ENCODE peak calls at places on chromosomes 1 and 21, in five cellular contexts. I is CD8-positive, alpha-beta T cell; G is tibial nerve; D is dorsolateral prefrontal cortex; K is brain microvascular endothelial cell. W is an unnamed sample.

GRCh38 chr1:147627435-147628110 is 42.8 kb downstream of the ACP6 start:
- DNase-seq in G (peak; percentile 47), K (peak; percentile 28), I (no peak), D (peak; percentile 57), W (no peak)

GRCh38 chr1:41861509-41862410 is 57.0 kb downstream of the HIVEP3 start:
- DNase-seq in I (no peak), K (no peak), D (no peak), G (no peak), W (no peak)

GRCh38 chr1:84434081-84434755 is 35.9 kb downstream of the DNASE2B start:
- DNase-seq in K (no peak), G (no peak), D (no peak), I (no peak), W (no peak)

GRCh38 chr21:46546799-46547198 is 58.1 kb downstream of the S100B start:
- DNase-seq in D (no peak), K (no peak), I (no peak), G (no peak), W (no peak)

GRCh38 chr1:147771216-147772125 is 11.1 kb upstream of the GJA5 start:
- DNase-seq in G (no peak), K (no peak), I (no peak), D (no peak), W (no peak)

GRCh38 chr1:72283204-72284083 is 1.1 kb upstream of the NEGR1 start:
- DNase-seq in G (peak; percentile 74), D (peak; percentile 88), K (peak; percentile 83), I (no peak), W (peak; percentile 58)

GRCh38 chr1:85707267-85707989 is 805 bp downstream of the ZNHIT6 start:
- DNase-seq in D (no peak), I (no peak), G (no peak), K (no peak), W (no peak)

GRCh38 chr1:61637470-61637869 is 87.5 kb downstream of the TM2D1 start:
- DNase-seq in G (no peak), K (no peak), I (no peak), D (no peak), W (no peak)

GRCh38 chr1:169109561-169110134 is 3.2 kb downstream of the ATP1B1 start:
- DNase-seq in K (peak; percentile 96), I (no peak), D (peak; percentile 47), G (no peak), W (no peak)

GRCh38 chr1:119316870-119317416 is 51.6 kb upstream of the HAO2 start:
- DNase-seq in K (no peak), G (no peak), D (no peak), I (no peak), W (no peak)

GRCh38 chr21:16264314-16264713 is 534.5 kb downstream of the USP25 start:
- DNase-seq in K (no peak), I (no peak), G (no peak), D (no peak), W (no peak)

GRCh38 chr1:211925016-211925415 is 94.5 kb upstream of the LPGAT1 start:
- DNase-seq in D (no peak), G (no peak), I (no peak), K (no peak), W (no peak)

GRCh38 chr1:202279806-202280205 is 61.9 kb downstream of the UBE2T start:
- DNase-seq in I (no peak), G (no peak), K (no peak), D (no peak), W (no peak)

GRCh38 chr1:61097326-61097725 is 15.0 kb downstream of the NFIA start:
- DNase-seq in D (no peak), K (peak; percentile 52), G (no peak), I (no peak), W (no peak)

GRCh38 chr1:1171551-1172340 is 1.9 kb upstream of the TTLL10 start:
- DNase-seq in I (no peak), G (no peak), D (no peak), K (no peak), W (no peak)

GRCh38 chr1:109632671-109633346 is 13.2 kb downstream of the AMPD2 start:
- DNase-seq in D (peak; percentile 69), G (peak; percentile 18), I (no peak), K (no peak), W (no peak)

GRCh38 chr1:30896905-30897304 is 11.7 kb downstream of the SDC3 start:
- DNase-seq in D (no peak), I (no peak), G (no peak), K (no peak), W (no peak)

GRCh38 chr1:211748810-211749209 is 73.4 kb upstream of the NEK2 start:
- DNase-seq in K (no peak), I (no peak), G (no peak), D (no peak), W (no peak)

GRCh38 chr1:224735159-224735558 is 119.0 kb downstream of the CNIH3 start:
- DNase-seq in G (no peak), I (no peak), K (no peak), D (no peak), W (no peak)

GRCh38 chr1:213452504-213452903 is 401.5 kb downstream of the RPS6KC1 start:
- DNase-seq in I (no peak), G (no peak), D (no peak), K (no peak), W (no peak)

GRCh38 chr1:32949519-32949918 is 15.1 kb downstream of the RNF19B start:
- DNase-seq in D (no peak), G (no peak), K (no peak), I (no peak), W (no peak)

GRCh38 chr1:60265560-60266535 is 192.3 kb upstream of the C1orf87 start:
- DNase-seq in K (peak; percentile 79), I (no peak), D (no peak), G (no peak), W (no peak)

GRCh38 chr1:9612871-9613624 is 24.3 kb downstream of the TMEM201 start:
- DNase-seq in D (no peak), K (no peak), I (no peak), G (no peak), W (no peak)

GRCh38 chr1:48258106-48258505 is 35.6 kb downstream of the SLC5A9 start:
- DNase-seq in G (no peak), D (no peak), I (no peak), K (no peak), W (no peak)

GRCh38 chr1:182101415-182102041 is 40.0 kb upstream of the ZNF648 start:
- DNase-seq in D (no peak), K (no peak), G (no peak), I (no peak), W (peak; percentile 59)

GRCh38 chr21:19922122-19922521 is 1076.1 kb upstream of the NCAM2 start:
- DNase-seq in I (no peak), D (no peak), G (no peak), K (no peak), W (no peak)

GRCh38 chr1:20216574-20216973 is 30.3 kb upstream of the PLA2G2C start:
- DNase-seq in G (no peak), D (no peak), I (no peak), K (peak; percentile 11), W (no peak)
- TF ChIP-seq CTCF in G (no peak), D (no peak), I (no peak), K (peak; percentile 60), W (no peak)

DNA sequence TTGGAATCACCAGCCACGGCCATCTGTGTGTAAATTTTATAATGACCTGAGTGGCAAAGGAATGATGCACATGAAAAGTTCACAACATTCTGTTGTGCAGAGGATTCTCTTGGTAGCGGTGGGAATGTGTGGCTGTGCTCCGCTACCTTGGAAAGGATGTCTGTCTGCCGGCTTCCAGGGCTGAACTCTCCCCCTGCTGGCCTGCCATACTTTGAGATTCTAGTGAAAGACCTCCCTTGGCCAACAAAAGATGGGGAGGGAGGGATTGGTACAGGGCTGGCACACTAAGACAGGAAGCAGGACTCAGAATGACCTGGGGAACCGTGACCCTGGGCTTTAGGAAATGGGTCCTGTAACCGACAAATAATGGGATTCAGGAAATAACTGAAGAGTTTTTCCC is 194.5 kb upstream of the PLD5 start:
- DNase-seq in G (no peak), I (no peak), D (no peak), K (no peak), W (no peak)
- TF ChIP-seq CTCF in G (no peak), I (no peak), D (no peak), K (no peak), W (no peak)

GRCh38 chr1:160575112-160575664 is 4.1 kb downstream of the CD84 start:
- DNase-seq in K (no peak), G (no peak), D (no peak), I (no peak), W (no peak)
- TF ChIP-seq CTCF in K (no peak), G (no peak), D (no peak), I (no peak), W (no peak)

GRCh38 chr1:27575861-27576331 is 28.0 kb downstream of the AHDC1 start:
- DNase-seq in I (no peak), D (peak; percentile 67), G (no peak), K (no peak), W (no peak)
- TF ChIP-seq CTCF in I (no peak), D (peak; percentile 12), G (no peak), K (peak; percentile 14), W (no peak)

DNA sequence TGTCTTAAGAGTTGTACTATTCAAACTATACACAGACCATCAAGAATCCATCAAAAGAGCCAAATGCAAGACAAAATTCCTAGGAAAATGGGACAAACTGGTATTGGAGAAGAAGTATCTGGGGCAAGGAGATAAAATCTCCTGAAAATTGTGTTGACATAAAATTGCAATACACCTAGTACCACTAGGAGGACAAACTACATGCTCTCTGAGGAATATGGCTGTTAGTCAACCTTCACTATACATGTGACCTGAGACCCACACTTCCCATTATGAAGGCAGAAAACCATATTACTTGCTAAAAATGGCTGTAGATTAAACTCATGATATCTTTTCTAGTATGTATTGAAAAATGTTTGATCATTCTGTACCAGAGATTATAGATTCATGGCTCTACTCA is 30.0 kb downstream of the IRF2BP2 start:
- DNase-seq in D (no peak), I (no peak), G (no peak), K (no peak), W (no peak)
- TF ChIP-seq CTCF in D (no peak), I (peak; percentile 18), G (peak; percentile 19), K (peak; percentile 38), W (peak; percentile 41)

GRCh38 chr21:39181205-39181818 is 1.9 kb downstream of the PSMG1 start:
- DNase-seq in D (no peak), K (no peak), I (no peak), G (no peak), W (no peak)
- TF ChIP-seq CTCF in D (no peak), K (no peak), I (no peak), G (no peak), W (no peak)

GRCh38 chr1:158527190-158527815 is 26.9 kb downstream of the OR6Y1 start:
- DNase-seq in K (no peak), G (no peak), D (no peak), I (no peak), W (no peak)
- TF ChIP-seq CTCF in K (no peak), G (no peak), D (peak; percentile 47), I (peak; percentile 58), W (no peak)

W was measured in mesothelial cell of epicardium.